ENCODE peak calls at places on chromosomes 1 and 21, in seven cellular contexts. I is iris pigment epithelial cell, K is fibroblast of the aortic adventitia, A is NCI-H1417 treated with DMSO at 0.1 percent for 48 hours, V is Ammon's horn, G is A549, R is H7. L is an unnamed sample.

GRCh38 chr1:114758251-114758832 is 558 bp upstream of the CSDE1 start:
- DNase-seq in G (no peak), K (no peak), V (no peak), A (no peak), R (no peak), I (peak; percentile 61), L (no peak)

GRCh38 chr1:199218065-199218464 is 579.2 kb downstream of the PTPRC start:
- DNase-seq in R (peak; percentile 25), A (no peak), V (peak; percentile 6), G (no peak), I (no peak), K (no peak), L (no peak)

GRCh38 chr1:93591833-93592635 is 89.6 kb downstream of the BCAR3 start:
- DNase-seq in V (no peak), I (no peak), K (no peak), A (peak; percentile 90), G (no peak), R (no peak), L (no peak)

GRCh38 chr1:70360321-70360720 is 5.8 kb upstream of the ANKRD13C start:
- DNase-seq in G (no peak), A (no peak), K (no peak), I (no peak), R (peak; percentile 61), V (no peak), L (no peak)

GRCh38 chr1:25458550-25459298 is 28.0 kb downstream of the MACO1 start:
- DNase-seq in A (no peak), G (no peak), I (peak; percentile 74), R (no peak), K (no peak), V (no peak), L (peak; percentile 48)

GRCh38 chr21:34126269-34126668 is 52.9 kb downstream of the MRPS6 start:
- DNase-seq in G (no peak), I (peak; percentile 35), A (peak; percentile 29), V (peak; percentile 63), R (no peak), K (peak; percentile 21), L (peak; percentile 53)

GRCh38 chr21:32371913-32372314 is 20.9 kb downstream of the URB1 start:
- DNase-seq in V (no peak), A (no peak), G (no peak), I (peak; percentile 90), K (peak; percentile 90), R (no peak), L (peak; percentile 83)

GRCh38 chr1:228306275-228307217 is 98.7 kb downstream of the OBSCN start:
- DNase-seq in I (no peak), R (peak; percentile 60), V (peak; percentile 40), G (no peak), K (no peak), A (no peak), L (no peak)

GRCh38 chr21:44812640-44813039 is 5.2 kb downstream of the SUMO3 start:
- DNase-seq in K (no peak), I (no peak), V (no peak), R (no peak), A (no peak), G (no peak), L (no peak)

GRCh38 chr1:37667023-37667769 is 25.1 kb upstream of the CDCA8 start:
- DNase-seq in A (no peak), V (no peak), K (no peak), I (no peak), G (no peak), R (peak; percentile 55), L (no peak)

GRCh38 chr1:41811978-41812852 is 106.5 kb downstream of the HIVEP3 start:
- DNase-seq in A (no peak), K (peak; percentile 95), V (peak; percentile 48), R (peak; percentile 83), G (peak; percentile 60), I (peak; percentile 77), L (peak; percentile 92)

GRCh38 chr1:187383366-187383765 is 554.6 kb downstream of the PLA2G4A start:
- DNase-seq in G (no peak), V (no peak), K (no peak), R (no peak), I (no peak), A (no peak), L (no peak)

GRCh38 chr1:205480349-205481278 is 23.9 kb upstream of the CDK18 start:
- DNase-seq in K (no peak), I (no peak), A (no peak), R (peak; percentile 74), G (no peak), V (no peak), L (no peak)

L was measured in IMR-90.